ENCODE peak calls at places on chromosomes 3 and 15, in four cellular contexts. One of them, this sample, is unnamed.

GRCh38 chr3:160400631-160401150 is 1.2 kb downstream of the SMC4 start:
- DNase-seq in aorta: peak; percentile 77
- DNase-seq in GM23248: peak; percentile 56
- DNase-seq in thoracic aorta: no peak
- DNase-seq in this sample: no peak

GRCh38 chr3:13525827-13526625 is 22.9 kb upstream of the FBLN2 start:
- DNase-seq in aorta: no peak
- DNase-seq in GM23248: peak; percentile 74
- DNase-seq in thoracic aorta: no peak
- DNase-seq in this sample: no peak

GRCh38 chr15:84734794-84735479 is 13.5 kb upstream of the ZNF592 start:
- DNase-seq in aorta: peak; percentile 51
- DNase-seq in GM23248: no peak
- DNase-seq in thoracic aorta: no peak
- DNase-seq in this sample: no peak

GRCh38 chr15:64092864-64093626 is 593 bp downstream of the CIAO2A start:
- DNase-seq in aorta: peak; percentile 78
- DNase-seq in GM23248: peak; percentile 74
- DNase-seq in thoracic aorta: no peak
- DNase-seq in this sample: no peak

GRCh38 chr3:23756206-23756840 is 49.4 kb upstream of the UBE2E1 start:
- DNase-seq in aorta: no peak
- DNase-seq in GM23248: no peak
- DNase-seq in thoracic aorta: no peak
- DNase-seq in this sample: no peak

GRCh38 chr3:187669675-187670504 is at the start of gene SST:
- DNase-seq in aorta: peak; percentile 83
- DNase-seq in GM23248: peak; percentile 70
- DNase-seq in thoracic aorta: no peak
- DNase-seq in this sample: no peak

GRCh38 chr3:24548278-24548677 is 53.6 kb upstream of the THRB start:
- DNase-seq in aorta: no peak
- DNase-seq in GM23248: peak; percentile 43
- DNase-seq in thoracic aorta: no peak
- DNase-seq in this sample: no peak

GRCh38 chr15:27608248-27608647 is 490.9 kb downstream of the OCA2 start:
- DNase-seq in aorta: no peak
- DNase-seq in GM23248: no peak
- DNase-seq in thoracic aorta: no peak
- DNase-seq in this sample: no peak

GRCh38 chr3:123229145-123229544 is 27.4 kb downstream of the SEC22A start:
- DNase-seq in aorta: no peak
- DNase-seq in GM23248: peak; percentile 7
- DNase-seq in thoracic aorta: no peak
- DNase-seq in this sample: no peak

GRCh38 chr3:51336261-51336660 is 48.8 kb upstream of the MANF start:
- DNase-seq in aorta: no peak
- DNase-seq in GM23248: no peak
- DNase-seq in thoracic aorta: no peak
- DNase-seq in this sample: peak; percentile 29

GRCh38 chr15:92808611-92809063 is 91.5 kb upstream of the CHD2 start:
- DNase-seq in aorta: peak; percentile 83
- DNase-seq in GM23248: peak; percentile 80
- DNase-seq in thoracic aorta: no peak
- DNase-seq in this sample: no peak

GRCh38 chr3:124768812-124769211 is 38.6 kb downstream of the UMPS start:
- DNase-seq in aorta: peak; percentile 65
- DNase-seq in GM23248: peak; percentile 64
- DNase-seq in thoracic aorta: no peak
- DNase-seq in this sample: no peak

GRCh38 chr3:171967137-171967783 is 72.1 kb upstream of the FNDC3B start:
- DNase-seq in aorta: no peak
- DNase-seq in GM23248: peak; percentile 91
- DNase-seq in thoracic aorta: no peak
- DNase-seq in this sample: no peak

GRCh38 chr15:48501208-48501607 is 144.3 kb downstream of the FBN1 start:
- DNase-seq in aorta: no peak
- DNase-seq in GM23248: no peak
- DNase-seq in thoracic aorta: no peak
- DNase-seq in this sample: no peak

GRCh38 chr15:86159436-86159835 is 79.8 kb downstream of the AGBL1 start:
- DNase-seq in aorta: no peak
- DNase-seq in GM23248: no peak
- DNase-seq in thoracic aorta: no peak
- DNase-seq in this sample: no peak

GRCh38 chr15:78216276-78217229 is 17.8 kb downstream of the ACSBG1 start:
- DNase-seq in aorta: no peak
- DNase-seq in GM23248: peak; percentile 76
- DNase-seq in thoracic aorta: no peak
- DNase-seq in this sample: no peak

GRCh38 chr15:95975212-95975611 is 355.3 kb upstream of the NR2F2 start:
- DNase-seq in aorta: no peak
- DNase-seq in GM23248: no peak
- DNase-seq in thoracic aorta: no peak
- DNase-seq in this sample: no peak

GRCh38 chr15:80823995-80824394 is 44.8 kb downstream of the CEMIP start:
- DNase-seq in aorta: no peak
- DNase-seq in GM23248: no peak
- DNase-seq in thoracic aorta: no peak
- DNase-seq in this sample: no peak

GRCh38 chr3:129908417-129908816 is 14.9 kb upstream of the TMCC1 start:
- DNase-seq in aorta: no peak
- DNase-seq in GM23248: no peak
- DNase-seq in thoracic aorta: no peak
- DNase-seq in this sample: no peak

GRCh38 chr3:114706591-114707224 is 412.9 kb downstream of the TIGIT start:
- DNase-seq in aorta: no peak
- DNase-seq in GM23248: peak; percentile 72
- DNase-seq in thoracic aorta: no peak
- DNase-seq in this sample: no peak

GRCh38 chr3:129068291-129068886 is 7.8 kb downstream of the GP9 start:
- DNase-seq in aorta: no peak
- DNase-seq in GM23248: peak; percentile 29
- DNase-seq in thoracic aorta: no peak
- DNase-seq in this sample: no peak

GRCh38 chr3:185717627-185718330 is 107.1 kb downstream of the IGF2BP2 start:
- DNase-seq in aorta: no peak
- DNase-seq in GM23248: no peak
- DNase-seq in thoracic aorta: no peak
- DNase-seq in this sample: no peak

GRCh38 chr3:175005881-175006280 is 146.7 kb downstream of the NAALADL2 start:
- DNase-seq in aorta: no peak
- DNase-seq in GM23248: peak; percentile 59
- DNase-seq in thoracic aorta: no peak
- DNase-seq in this sample: no peak

GRCh38 chr15:60535743-60536142 is 56.8 kb upstream of the ICE2 start:
- DNase-seq in aorta: no peak
- DNase-seq in GM23248: no peak
- DNase-seq in thoracic aorta: no peak
- DNase-seq in this sample: no peak

GRCh38 chr15:60538129-60538528 is 59.2 kb upstream of the ICE2 start:
- DNase-seq in aorta: no peak
- DNase-seq in GM23248: no peak
- DNase-seq in thoracic aorta: no peak
- DNase-seq in this sample: no peak

GRCh38 chr15:60535265-60535664 is 56.3 kb upstream of the ICE2 start:
- DNase-seq in aorta: no peak
- DNase-seq in GM23248: no peak
- DNase-seq in thoracic aorta: no peak
- DNase-seq in this sample: no peak

GRCh38 chr15:60536314-60536713 is 57.4 kb upstream of the ICE2 start:
- DNase-seq in aorta: no peak
- DNase-seq in GM23248: no peak
- DNase-seq in thoracic aorta: no peak
- DNase-seq in this sample: no peak

DNA sequence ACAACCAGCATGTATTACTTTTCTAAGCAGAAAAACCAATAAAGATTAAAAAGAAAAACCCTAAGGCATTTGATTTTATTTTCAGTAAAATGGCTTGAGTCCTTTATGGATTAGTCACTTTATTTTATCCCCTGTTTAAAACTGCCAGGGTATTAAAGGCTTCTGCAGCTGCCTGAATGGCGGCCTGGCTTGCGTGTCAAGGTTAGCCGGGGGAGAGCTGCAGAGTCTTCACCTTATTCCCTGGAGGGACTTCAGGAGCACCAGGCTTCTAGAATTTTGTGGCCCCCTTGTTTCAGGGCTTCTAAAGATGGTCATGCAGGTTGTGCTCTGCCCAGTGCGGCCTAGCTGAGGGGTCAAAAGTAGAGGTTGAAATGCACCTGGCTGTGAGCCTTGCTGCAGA is 58.0 kb upstream of the ICE2 start:
- DNase-seq in aorta: no peak
- DNase-seq in GM23248: no peak
- DNase-seq in thoracic aorta: no peak
- DNase-seq in this sample: no peak
- H3K4me1 ChIP-seq in aorta: no peaks in the 10 kb centered on the region
- H3K4me1 ChIP-seq in GM23248: no peaks in the 10 kb centered on the region
- H3K4me1 ChIP-seq in thoracic aorta: no peaks in the 10 kb centered on the region
- H3K4me1 ChIP-seq in this sample: peaks cover 32% of the 10 kb centered on the region

GRCh38 chr15:60589728-60590127 is 110.8 kb upstream of the ICE2 start:
- DNase-seq in aorta: no peak
- DNase-seq in GM23248: no peak
- DNase-seq in thoracic aorta: no peak
- DNase-seq in this sample: no peak

GRCh38 chr15:60589253-60589652 is 110.3 kb upstream of the ICE2 start:
- DNase-seq in aorta: no peak
- DNase-seq in GM23248: no peak
- DNase-seq in thoracic aorta: no peak
- DNase-seq in this sample: no peak

GRCh38 chr15:60592386-60593339 is 113.7 kb upstream of the ICE2 start:
- DNase-seq in aorta: peak; percentile 93
- DNase-seq in GM23248: peak; percentile 93
- DNase-seq in thoracic aorta: peak; percentile 33
- DNase-seq in this sample: peak; percentile 90

GRCh38 chr15:60591491-60592385 is 112.8 kb upstream of the ICE2 start:
- DNase-seq in aorta: peak; percentile 84
- DNase-seq in GM23248: peak; percentile 70
- DNase-seq in thoracic aorta: no peak
- DNase-seq in this sample: no peak

DNA sequence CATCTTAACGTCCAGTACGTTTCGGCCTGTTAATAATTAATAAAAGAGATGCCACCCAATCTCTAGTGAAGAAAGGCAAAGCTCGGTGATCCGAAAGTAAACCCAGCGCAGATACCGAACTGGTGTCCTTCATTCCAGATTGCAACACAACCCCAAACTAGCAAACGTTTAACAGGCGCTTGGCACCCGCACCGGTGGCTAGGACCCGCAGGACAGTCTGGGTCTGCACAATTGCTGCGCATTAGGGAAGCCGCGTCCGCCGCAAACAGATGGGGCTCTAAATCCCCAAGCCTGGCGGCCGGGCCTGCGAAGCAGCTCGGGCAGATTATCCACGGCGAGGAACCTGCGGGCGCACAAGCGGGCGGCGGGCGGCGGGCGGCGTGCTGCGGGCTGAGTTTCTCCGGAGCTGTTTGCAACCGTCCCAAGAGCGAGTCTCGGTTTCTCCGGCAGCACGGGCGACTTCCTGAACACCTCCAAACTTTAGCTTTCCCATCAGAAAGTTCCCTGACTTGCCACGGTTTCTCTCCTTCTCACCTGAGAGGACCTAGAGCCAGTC is 112.1 kb upstream of the ICE2 start:
- DNase-seq in aorta: peak; percentile 87
- DNase-seq in GM23248: peak; percentile 75
- DNase-seq in thoracic aorta: no peak
- DNase-seq in this sample: no peak
- H3K27me3 ChIP-seq in aorta: no peaks in the 10 kb centered on the region
- H3K27me3 ChIP-seq in GM23248: no peaks in the 10 kb centered on the region
- H3K27me3 ChIP-seq in thoracic aorta: no peaks in the 10 kb centered on the region
- H3K27me3 ChIP-seq in this sample: no peaks in the 10 kb centered on the region

GRCh38 chr3:48565186-48565585 is 1.6 kb upstream of the UCN2 start:
- DNase-seq in aorta: no peak
- DNase-seq in GM23248: no peak
- DNase-seq in thoracic aorta: no peak
- DNase-seq in this sample: no peak

GRCh38 chr3:48564022-48564421 is 441 bp upstream of the UCN2 start:
- DNase-seq in aorta: no peak
- DNase-seq in GM23248: peak; percentile 90
- DNase-seq in thoracic aorta: no peak
- DNase-seq in this sample: no peak

GRCh38 chr3:48564667-48565066 is 1.1 kb upstream of the UCN2 start:
- DNase-seq in aorta: no peak
- DNase-seq in GM23248: no peak
- DNase-seq in thoracic aorta: no peak
- DNase-seq in this sample: no peak

GRCh38 chr3:48562367-48563095 is 1.1 kb downstream of the UCN2 start:
- DNase-seq in aorta: no peak
- DNase-seq in GM23248: no peak
- DNase-seq in thoracic aorta: no peak
- DNase-seq in this sample: no peak

GRCh38 chr3:48563382-48563918 is at the start of gene UCN2:
- DNase-seq in aorta: no peak
- DNase-seq in GM23248: peak; percentile 67
- DNase-seq in thoracic aorta: no peak
- DNase-seq in this sample: no peak
- H3K4me1 ChIP-seq in aorta: peaks cover 3% of the 10 kb centered on the region
- H3K4me1 ChIP-seq in GM23248: peaks cover 51% of the 10 kb centered on the region
- H3K4me1 ChIP-seq in thoracic aorta: peaks cover 11% of the 10 kb centered on the region
- H3K4me1 ChIP-seq in this sample: peaks cover 32% of the 10 kb centered on the region

GRCh38 chr15:37107754-37108724 is 7.7 kb upstream of the MEIS2 start:
- DNase-seq in aorta: no peak
- DNase-seq in GM23248: no peak
- DNase-seq in thoracic aorta: no peak
- DNase-seq in this sample: no peak
- H3K27me3 ChIP-seq in aorta: no peaks in the 10 kb centered on the region
- H3K27me3 ChIP-seq in GM23248: no peaks in the 10 kb centered on the region
- H3K27me3 ChIP-seq in thoracic aorta: no peaks in the 10 kb centered on the region
- H3K27me3 ChIP-seq in this sample: no peaks in the 10 kb centered on the region

GRCh38 chr15:90028376-90028775 is 27.3 kb downstream of the ZNF710 start:
- DNase-seq in aorta: no peak
- DNase-seq in GM23248: no peak
- DNase-seq in thoracic aorta: no peak
- DNase-seq in this sample: no peak
- H3K4me1 ChIP-seq in aorta: no peaks in the 10 kb centered on the region
- H3K4me1 ChIP-seq in GM23248: peaks cover 10% of the 10 kb centered on the region
- H3K4me1 ChIP-seq in thoracic aorta: no peaks in the 10 kb centered on the region
- H3K4me1 ChIP-seq in this sample: peaks cover 20% of the 10 kb centered on the region

GRCh38 chr15:71114066-71114680 is 1.1 kb upstream of the THSD4 start:
- DNase-seq in aorta: no peak
- DNase-seq in GM23248: no peak
- DNase-seq in thoracic aorta: no peak
- DNase-seq in this sample: no peak
- H3K27me3 ChIP-seq in aorta: no peaks in the 10 kb centered on the region
- H3K27me3 ChIP-seq in GM23248: no peaks in the 10 kb centered on the region
- H3K27me3 ChIP-seq in thoracic aorta: no peaks in the 10 kb centered on the region
- H3K27me3 ChIP-seq in this sample: no peaks in the 10 kb centered on the region

DNA sequence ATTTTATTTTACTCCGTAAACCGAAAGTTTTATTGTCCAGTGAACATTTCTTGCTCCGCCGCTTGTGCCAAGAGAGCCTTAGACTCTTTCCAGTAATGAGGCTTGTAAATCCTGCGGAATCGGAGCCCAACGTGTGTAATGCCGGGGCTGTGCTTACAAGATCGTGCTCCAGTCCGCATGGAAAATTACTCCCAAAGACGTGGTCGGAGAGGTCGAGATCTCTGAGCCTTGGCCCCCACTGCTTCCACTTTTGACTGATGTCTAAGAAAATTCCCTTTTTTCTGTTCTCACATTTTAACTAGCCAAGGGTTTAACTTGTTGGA is 702 bp upstream of the PLOD2 start:
- DNase-seq in aorta: no peak
- DNase-seq in GM23248: peak; percentile 80
- DNase-seq in thoracic aorta: no peak
- DNase-seq in this sample: no peak
- H3K4me1 ChIP-seq in aorta: peaks cover 8% of the 10 kb centered on the region
- H3K4me1 ChIP-seq in GM23248: peaks cover 64% of the 10 kb centered on the region
- H3K4me1 ChIP-seq in thoracic aorta: peaks cover 31% of the 10 kb centered on the region
- H3K4me1 ChIP-seq in this sample: peaks cover 25% of the 10 kb centered on the region